ENCODE peak calls at places on chromosome 14, in five cellular contexts. J is gastrocnemius medialis, T is pancreas, G is astrocyte of the cerebellum, K is A673. O is an unnamed sample.

GRCh38 chr14:94670692-94671285 is 58.6 kb downstream of the SERPINA3 start:
- DNase-seq in J (no peak), K (no peak), G (no peak), T (no peak), O (no peak)

GRCh38 chr14:104927901-104928300 is 3.2 kb downstream of the PLD4 start:
- DNase-seq in G (no peak), J (no peak), T (no peak), K (no peak), O (no peak)

GRCh38 chr14:24098927-24099813 is 5.1 kb downstream of the PCK2 start:
- DNase-seq in K (no peak), T (peak), G (no peak), J (peak), O (no peak)

GRCh38 chr14:61281911-61282310 is 773 bp upstream of the TMEM30B start:
- DNase-seq in K (no peak), T (no peak), J (peak), G (no peak), O (no peak)

GRCh38 chr14:77000340-77001235 is 27.9 kb downstream of the IRF2BPL start:
- DNase-seq in G (no peak), J (peak), T (peak), K (peak), O (no peak)

GRCh38 chr14:104389326-104390220 is 190.0 kb upstream of the C14orf180 start:
- DNase-seq in G (no peak), T (no peak), J (peak), K (no peak), O (no peak)

GRCh38 chr14:77043984-77044485 is 15.5 kb upstream of the IRF2BPL start:
- DNase-seq in T (no peak), K (no peak), G (no peak), J (no peak), O (no peak)

GRCh38 chr14:75566321-75566720 is 12.1 kb upstream of the FLVCR2 start:
- DNase-seq in K (no peak), J (peak), G (no peak), T (no peak), O (no peak)

GRCh38 chr14:32197919-32198318 is 3.9 kb upstream of the RNU6-7 start:
- DNase-seq in T (no peak), K (no peak), J (no peak), G (no peak), O (no peak)

GRCh38 chr14:105196228-105196960 is 15.3 kb upstream of the NUDT14 start:
- DNase-seq in T (no peak), G (no peak), K (no peak), J (no peak), O (no peak)

DNA sequence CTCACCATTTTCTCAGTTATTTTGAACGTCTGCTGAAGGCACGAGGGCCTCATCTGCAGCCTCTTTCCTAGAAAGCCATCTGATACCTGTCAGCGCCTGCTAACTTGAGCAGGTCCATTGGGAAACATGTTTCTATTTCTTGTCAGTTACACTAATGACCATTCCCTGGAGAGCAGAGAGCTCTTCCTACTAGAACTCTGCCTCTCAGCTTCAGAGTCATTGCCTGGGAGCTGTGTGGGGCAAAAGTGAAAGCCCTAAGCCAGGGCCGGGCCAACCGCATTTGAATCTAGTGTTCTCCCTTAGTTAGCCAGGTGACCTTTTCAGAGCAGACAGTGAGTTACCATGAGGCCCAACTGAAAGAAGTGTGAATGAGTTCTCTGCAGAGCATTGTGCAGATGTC is 135.8 kb downstream of the EML1 start:
- DNase-seq in K (no peak), T (no peak), G (no peak), J (peak), O (no peak)
- TF ChIP-seq CTCF in K (no peak), T (no peak), G (no peak), J (no peak), O (no peak)

GRCh38 chr14:33792387-33793368 is 158.2 kb downstream of the EGLN3 start:
- DNase-seq in G (peak), K (peak), T (peak), J (peak), O (no peak)
- H3K4me3 ChIP-seq in G (no peak), K (no peak), T (no peak), J (peak), O (peak)

GRCh38 chr14:73746540-73747385 is 32.6 kb upstream of the PNMA1 start:
- DNase-seq in T (no peak), J (no peak), G (no peak), K (no peak), O (no peak)
- TF ChIP-seq CTCF in T (no peak), J (peak), G (peak), K (peak), O (peak)

GRCh38 chr14:100828448-100828834 is 2.5 kb downstream of the MEG3 start:
- DNase-seq in G (no peak), K (no peak), J (no peak), T (no peak), O (no peak)
- H3K4me3 ChIP-seq in G (peak), K (no peak), J (no peak), T (peak), O (no peak)

GRCh38 chr14:90561031-90561430 is 164.2 kb downstream of the CALM1 start:
- DNase-seq in K (no peak), G (no peak), J (no peak), T (no peak), O (no peak)
- TF ChIP-seq CTCF in K (no peak), G (no peak), J (no peak), T (no peak), O (no peak)

GRCh38 chr14:100066984-100067383 is 1.8 kb downstream of the EVL start:
- DNase-seq in G (no peak), J (no peak), T (no peak), K (no peak), O (no peak)
- H3K4me3 ChIP-seq in G (no peak), J (no peak), T (peak), K (no peak), O (no peak)

GRCh38 chr14:38855513-38855912 is 247.5 kb downstream of the SEC23A start:
- DNase-seq in K (no peak), J (no peak), G (no peak), T (no peak), O (no peak)
- TF ChIP-seq CTCF in K (no peak), J (no peak), G (no peak), T (no peak), O (no peak)

GRCh38 chr14:68451676-68452387 is 341.0 kb downstream of the ZFP36L1 start:
- DNase-seq in K (no peak), G (no peak), J (peak), T (no peak), O (no peak)
- H3K4me3 ChIP-seq in K (no peak), G (no peak), J (no peak), T (no peak), O (no peak)

DNA sequence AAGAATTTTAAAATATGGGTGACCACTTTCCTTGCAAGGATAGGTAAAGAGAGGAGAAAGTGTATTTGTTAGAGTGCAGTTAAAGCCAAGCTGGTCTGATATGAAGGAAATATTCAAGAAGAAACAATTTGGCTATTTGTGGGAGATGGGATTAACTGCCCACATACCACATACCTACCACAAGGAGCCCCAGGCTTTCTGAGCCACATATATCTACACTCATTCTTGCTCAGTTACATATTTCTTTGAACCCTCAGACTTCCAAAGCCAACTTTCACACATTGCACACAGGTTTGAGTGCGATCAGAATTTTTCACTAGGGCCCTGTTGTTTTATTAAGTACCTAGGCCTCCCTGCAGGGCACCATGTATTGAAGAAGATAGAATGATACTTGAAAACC is 330.2 kb downstream of the ZFP36L1 start:
- DNase-seq in K (no peak), J (no peak), G (no peak), T (no peak), O (no peak)
- TF ChIP-seq CTCF in K (no peak), J (no peak), G (peak), T (no peak), O (peak)

O was measured in epithelial cell of proximal tubule.